ENCODE peak calls at places on chromosomes 5 and 9, in four cellular contexts. O is fibroblast of lung, A is body of pancreas, R is epithelial cell of proximal tubule. U is an unnamed sample.

GRCh38 chr9:135241381-135242380 is 154.2 kb downstream of the OLFM1 start:
- DNase-seq in O (no peak), R (no peak), A (no peak), U (no peak)

GRCh38 chr5:96572864-96573512 is 89.2 kb upstream of the CAST start:
- DNase-seq in R (peak), O (peak), A (no peak), U (no peak)

GRCh38 chr9:88164870-88165269 is 26.6 kb upstream of the SPATA31C2 start:
- DNase-seq in O (no peak), A (no peak), R (no peak), U (no peak)

GRCh38 chr9:37212435-37212834 is 92.1 kb downstream of the ZCCHC7 start:
- DNase-seq in R (no peak), A (no peak), O (no peak), U (no peak)

GRCh38 chr5:147055850-147056523 is 177.4 kb upstream of the PPP2R2B start:
- DNase-seq in A (no peak), O (no peak), R (no peak), U (no peak)

GRCh38 chr5:38780950-38781349 is 64.9 kb upstream of the OSMR start:
- DNase-seq in O (peak), A (peak), R (peak), U (peak)

GRCh38 chr5:93151121-93151520 is 429.9 kb downstream of the NR2F1-AS1 start:
- DNase-seq in A (no peak), O (peak), R (no peak), U (no peak)

GRCh38 chr9:107648153-107648716 is 158.7 kb upstream of the KLF4 start:
- DNase-seq in R (no peak), A (no peak), O (peak), U (no peak)

GRCh38 chr9:17531642-17532254 is 47.1 kb upstream of the SH3GL2 start:
- DNase-seq in R (no peak), A (peak), O (peak), U (no peak)

GRCh38 chr5:134594797-134595457 is 37.7 kb downstream of the SAR1B start:
- DNase-seq in A (no peak), O (no peak), R (no peak), U (no peak)

GRCh38 chr5:161786686-161787085 is 61.2 kb upstream of the GABRA1 start:
- DNase-seq in R (no peak), O (no peak), A (no peak), U (no peak)

GRCh38 chr9:13322828-13323550 is 43.5 kb upstream of the MPDZ start:
- DNase-seq in O (no peak), R (no peak), A (no peak), U (no peak)

GRCh38 chr5:173802670-173803165 is 85.4 kb upstream of the CPEB4 start:
- DNase-seq in R (peak), O (peak), A (peak), U (no peak)

GRCh38 chr5:179310439-179311090 is 34.7 kb downstream of the ADAMTS2 start:
- DNase-seq in A (peak), R (no peak), O (no peak), U (no peak)

GRCh38 chr9:114154597-114155102 is 687 bp upstream of the COL27A1 start:
- DNase-seq in O (no peak), A (no peak), R (no peak), U (no peak)

GRCh38 chr9:105193560-105193959 is 50.9 kb upstream of the SLC44A1 start:
- DNase-seq in A (no peak), R (no peak), O (no peak), U (no peak)

GRCh38 chr9:94825620-94825958 is 99.1 kb downstream of the AOPEP start:
- DNase-seq in R (no peak), A (no peak), O (no peak), U (no peak)

GRCh38 chr9:20314981-20315380 is 307.3 kb downstream of the MLLT3 start:
- DNase-seq in A (no peak), R (no peak), O (no peak), U (no peak)

GRCh38 chr5:103117471-103117991 is 2.4 kb downstream of the GIN1 start:
- DNase-seq in O (peak), R (no peak), A (no peak), U (no peak)

GRCh38 chr9:94909250-94909894 is 182.9 kb downstream of the AOPEP start:
- DNase-seq in R (no peak), A (no peak), O (no peak), U (no peak)

GRCh38 chr9:8677725-8678124 is 878.1 kb upstream of the DMAC1 start:
- DNase-seq in O (no peak), R (no peak), A (no peak), U (no peak)

GRCh38 chr9:8679405-8679951 is 879.9 kb upstream of the DMAC1 start:
- DNase-seq in R (no peak), A (no peak), O (peak), U (no peak)

DNA sequence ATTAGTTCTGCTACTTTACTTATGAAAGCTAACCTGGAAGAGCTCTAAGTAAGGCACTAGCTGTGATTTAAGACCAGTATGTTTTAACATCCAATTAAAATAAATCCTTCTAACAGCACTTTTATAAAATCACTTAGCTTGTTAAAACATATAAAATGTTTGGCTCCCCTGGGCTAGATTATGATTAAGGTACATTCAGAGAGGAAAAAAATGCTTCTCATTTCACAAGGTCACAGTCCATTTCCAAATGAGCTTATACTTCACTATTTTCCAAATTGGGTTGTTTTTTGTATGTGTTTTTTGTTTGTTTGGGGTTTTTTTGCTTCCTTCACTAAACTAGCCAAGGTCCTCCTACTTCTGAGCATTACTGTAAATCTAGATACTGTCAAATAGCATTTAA is 875.0 kb upstream of the DMAC1 start:
- DNase-seq in O (no peak), A (no peak), R (no peak), U (no peak)
- H3K4me3 ChIP-seq in O (no peak), A (no peak), R (no peak), U (no peak)

DNA sequence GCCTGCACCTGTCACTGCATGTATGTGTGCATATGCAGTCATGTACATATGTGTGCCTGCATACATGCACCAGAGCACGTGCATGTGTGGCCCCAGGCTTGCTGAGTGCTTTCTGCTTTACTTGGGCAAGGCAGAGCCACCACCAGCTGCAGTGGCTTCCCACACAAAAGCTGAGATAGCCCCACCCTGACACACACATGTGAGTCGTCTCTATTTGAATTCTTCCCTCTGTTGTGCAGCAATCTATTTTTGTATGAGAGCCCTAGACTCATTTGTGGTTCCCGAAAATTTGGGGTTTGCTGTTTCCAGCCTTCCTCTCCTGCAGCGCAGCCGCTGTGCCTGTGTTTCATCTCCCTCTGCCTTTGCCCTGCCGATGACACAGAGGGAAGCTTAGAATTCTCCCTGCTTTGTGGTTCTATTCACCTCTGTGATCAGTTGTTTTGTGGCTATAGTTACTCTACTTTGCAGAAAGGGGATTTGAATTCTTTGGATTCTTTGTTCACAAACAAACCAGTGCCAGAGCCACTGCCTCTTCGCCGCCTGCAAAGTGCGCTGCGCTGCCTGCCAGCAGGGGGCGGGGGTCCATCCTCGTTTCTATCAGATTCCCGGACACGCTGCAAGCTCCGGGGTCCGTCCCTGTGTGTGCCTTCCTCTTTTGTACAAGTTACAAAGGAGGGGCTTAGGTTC is 95.8 kb upstream of the DAP start:
- DNase-seq in A (peak), O (peak), R (peak), U (peak)
- H3K4me3 ChIP-seq in A (no peak), O (peak), R (peak), U (no peak)

GRCh38 chr9:34990908-34991832 is 1.6 kb downstream of the DNAJB5 start:
- DNase-seq in R (no peak), O (no peak), A (no peak), U (peak)
- H3K4me3 ChIP-seq in R (peak), O (no peak), A (no peak), U (peak)

GRCh38 chr9:91817493-91818225 is 132.4 kb downstream of the ROR2 start:
- DNase-seq in R (no peak), O (peak), A (no peak), U (no peak)
- H3K4me3 ChIP-seq in R (peak), O (peak), A (no peak), U (no peak)

DNA sequence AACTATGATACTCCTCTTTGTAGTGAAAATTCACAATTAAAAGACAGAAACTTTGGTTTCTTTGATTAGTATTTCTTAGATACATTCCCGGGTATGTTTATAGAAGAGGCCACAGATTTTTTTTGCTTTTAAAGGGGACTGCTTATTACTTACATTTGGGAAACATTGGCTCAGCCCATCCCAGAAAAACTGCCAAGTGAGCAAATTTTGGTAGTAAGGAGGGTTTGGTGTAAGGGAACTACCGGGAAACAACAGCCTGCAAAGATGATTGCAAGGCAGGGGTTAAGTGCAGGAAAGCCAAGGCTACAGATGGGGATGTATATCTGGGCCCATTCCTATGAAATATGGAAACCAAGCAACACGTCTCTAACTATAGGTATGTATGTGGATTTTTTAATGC is 88.8 kb upstream of the SAP30L start:
- DNase-seq in A (no peak), R (no peak), O (no peak), U (no peak)
- H3K4me3 ChIP-seq in A (no peak), R (no peak), O (no peak), U (no peak)